ENCODE peak calls at places on chromosome 10, in ten cellular contexts. N is non-pigmented ciliary epithelial cell; K is astrocyte of the cerebellum; L is suprapubic skin; S is stimulated activated effector memory CD8-positive, alpha-beta T cell treated with anti-CD3 and anti-CD28 coated beads, Interleukin-12 subunit alpha, Interleukin-12 subunit beta, amount 100 ng/mL, for 72 hours; F is mesenteric fat pad; G is stimulated activated CD4-positive, alpha-beta T cell treated with anti-CD3 and anti-CD28 coated beads, Interleukin-4, amount 100 ng/mL, for 48 hours; R is AG09319; J is NCI-H2081; P is OCI-LY7. V is an unnamed sample.

GRCh38 chr10:96448021-96448457 is 65.7 kb downstream of the TLL2 start:
- DNase-seq in N (no peak), K (peak), L (peak), S (peak), F (no peak), G (no peak), R (no peak), J (no peak), P (no peak), V (no peak)

GRCh38 chr10:130254168-130255061 is 118.2 kb downstream of the GLRX3 start:
- DNase-seq in N (no peak), K (no peak), L (no peak), S (peak), F (no peak), G (no peak), R (no peak), J (no peak), P (no peak), V (no peak)

GRCh38 chr10:1672001-1672781 is 65.1 kb downstream of the ADARB2 start:
- DNase-seq in N (no peak), K (no peak), L (no peak), S (no peak), F (peak), G (no peak), R (no peak), J (no peak), P (no peak), V (no peak)

GRCh38 chr10:48572414-48572813 is 32.5 kb downstream of the ARHGAP22 start:
- DNase-seq in N (no peak), K (no peak), L (no peak), S (no peak), F (no peak), G (no peak), R (no peak), J (no peak), P (no peak), V (no peak)

GRCh38 chr10:71729023-71729649 is 9.6 kb upstream of the C10orf105 start:
- DNase-seq in N (no peak), K (no peak), L (no peak), S (no peak), F (no peak), G (no peak), R (no peak), J (no peak), P (peak), V (no peak)

GRCh38 chr10:13971586-13972475 is 358.9 kb downstream of the FRMD4A start:
- DNase-seq in N (no peak), K (peak), L (no peak), S (no peak), F (no peak), G (no peak), R (no peak), J (no peak), P (no peak), V (no peak)

GRCh38 chr10:78754269-78755074 is 314.3 kb upstream of the ZMIZ1 start:
- DNase-seq in N (peak), K (peak), L (no peak), S (no peak), F (no peak), G (no peak), R (no peak), J (no peak), P (no peak), V (peak)

GRCh38 chr10:68795886-68796532 is 31.3 kb upstream of the STOX1 start:
- DNase-seq in N (no peak), K (no peak), L (no peak), S (no peak), F (no peak), G (no peak), R (no peak), J (no peak), P (no peak), V (no peak)

GRCh38 chr10:30058570-30059132 is 735 bp downstream of the JCAD start:
- DNase-seq in N (no peak), K (no peak), L (no peak), S (no peak), F (no peak), G (no peak), R (no peak), J (no peak), P (no peak), V (no peak)

GRCh38 chr10:6755891-6756460 is 175.9 kb upstream of the PRKCQ start:
- DNase-seq in N (no peak), K (no peak), L (no peak), S (no peak), F (no peak), G (no peak), R (no peak), J (no peak), P (no peak), V (no peak)

GRCh38 chr10:36183056-36183455 is 541.0 kb upstream of the FZD8 start:
- DNase-seq in N (no peak), K (no peak), L (no peak), S (no peak), F (no peak), G (no peak), R (no peak), J (no peak), P (no peak), V (no peak)